ENCODE peak calls at places on chromosomes 4 and X, in six cellular contexts. H is lung; X is CD8-positive, alpha-beta T cell; V is AG04450; E is lower lobe of right lung; Q is tibial artery. P is an unnamed sample.

GRCh38 chr4:87120411-87121162 is 99.8 kb downstream of the KLHL8 start:
- DNase-seq in H (peak; percentile 77), X (no peak), V (peak; percentile 67), E (no peak), Q (peak; percentile 68), P (no peak)

GRCh38 chr4:100983426-100983825 is 363.9 kb downstream of the PPP3CA start:
- DNase-seq in H (no peak), X (no peak), V (no peak), E (no peak), Q (no peak), P (no peak)

GRCh38 chr4:55258152-55258863 is 87.7 kb upstream of the SRD5A3 start:
- DNase-seq in H (no peak), X (no peak), V (no peak), E (no peak), Q (no peak), P (no peak)

GRCh38 chr4:87819281-87819919 is 13.4 kb upstream of the MEPE start:
- DNase-seq in H (no peak), X (no peak), V (peak; percentile 52), E (no peak), Q (no peak), P (no peak)

GRCh38 chr4:104896623-104897296 is 249.9 kb upstream of the TET2 start:
- DNase-seq in H (no peak), X (no peak), V (no peak), E (no peak), Q (no peak), P (no peak)

GRCh38 chrX:46840946-46841740 is 4.3 kb downstream of the RP2 start:
- DNase-seq in H (no peak), X (no peak), V (no peak), E (no peak), Q (no peak), P (no peak)

GRCh38 chrX:40663078-40663740 is 15.8 kb upstream of the CXorf38 start:
- DNase-seq in H (no peak), X (peak; percentile 11), V (no peak), E (no peak), Q (no peak), P (no peak)

GRCh38 chr4:10050171-10051120 is 29.1 kb upstream of the SLC2A9 start:
- DNase-seq in H (no peak), X (no peak), V (no peak), E (no peak), Q (no peak), P (no peak)

GRCh38 chr4:157246959-157247358 is 26.4 kb downstream of the GRIA2 start:
- DNase-seq in H (no peak), X (no peak), V (no peak), E (no peak), Q (peak; percentile 50), P (no peak)

DNA sequence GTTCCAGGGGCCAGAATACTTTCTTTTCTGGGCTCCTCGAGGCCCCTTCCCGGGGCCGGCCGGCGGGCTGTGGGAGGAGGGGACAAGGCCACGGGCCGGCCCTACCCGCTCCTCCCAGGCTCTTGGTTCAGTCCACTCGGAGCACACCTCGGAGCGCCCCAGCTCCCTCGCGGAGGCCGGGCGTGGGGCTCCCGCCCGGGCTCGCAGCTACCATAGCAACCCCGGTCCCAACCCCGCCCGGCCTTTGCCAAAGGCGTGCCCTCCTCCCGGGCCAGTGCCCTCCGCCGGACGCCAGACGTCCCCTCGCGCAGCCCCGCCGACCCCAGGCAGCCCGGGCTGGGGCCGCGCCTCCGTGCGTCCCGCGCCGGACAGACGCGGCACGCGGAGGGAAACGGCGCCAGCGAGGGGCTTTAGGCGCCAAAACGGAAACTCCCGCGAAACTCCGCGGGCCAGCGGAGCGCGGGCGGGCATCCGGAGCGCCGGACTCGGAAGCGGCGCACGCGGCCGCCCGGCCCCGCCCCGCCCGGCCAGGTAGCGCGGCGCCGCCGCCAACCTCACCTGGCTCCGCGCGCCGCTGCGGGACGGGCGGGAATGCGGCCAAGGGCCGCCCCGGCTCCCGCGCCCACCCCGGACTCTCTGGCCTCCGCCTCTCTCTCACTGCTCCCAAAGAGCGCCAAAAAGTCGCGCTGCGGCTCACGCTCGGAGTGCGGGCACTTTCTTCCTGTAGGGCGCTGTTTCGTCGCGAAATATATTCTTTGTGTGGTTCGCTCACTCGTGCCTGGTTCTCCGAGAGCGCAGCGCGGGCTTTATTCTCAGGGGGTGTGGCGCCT is 633 bp upstream of the MBNL3 start:
- DNase-seq in H (peak; percentile 75), X (peak; percentile 52), V (no peak), E (peak; percentile 86), Q (peak; percentile 45), P (peak; percentile 92)
- H3K27ac ChIP-seq in H (peak overlapping the region; percentile 76), X (peak overlapping the region; percentile 66), V (no peak overlapping the region), E (peak overlapping the region; percentile 89), Q (peak overlapping the region; percentile 69), P (peak overlapping the region; percentile 57)

GRCh38 chrX:68693481-68694410 is 46.3 kb downstream of the STARD8 start:
- DNase-seq in H (peak; percentile 70), X (no peak), V (no peak), E (peak; percentile 85), Q (peak; percentile 76), P (peak; percentile 87)
- H3K27ac ChIP-seq in H (peak overlapping the region; percentile 80), X (no peak overlapping the region), V (peak overlapping the region; percentile 21), E (peak overlapping the region; percentile 83), Q (peak overlapping the region; percentile 33), P (peak overlapping the region; percentile 54)

DNA sequence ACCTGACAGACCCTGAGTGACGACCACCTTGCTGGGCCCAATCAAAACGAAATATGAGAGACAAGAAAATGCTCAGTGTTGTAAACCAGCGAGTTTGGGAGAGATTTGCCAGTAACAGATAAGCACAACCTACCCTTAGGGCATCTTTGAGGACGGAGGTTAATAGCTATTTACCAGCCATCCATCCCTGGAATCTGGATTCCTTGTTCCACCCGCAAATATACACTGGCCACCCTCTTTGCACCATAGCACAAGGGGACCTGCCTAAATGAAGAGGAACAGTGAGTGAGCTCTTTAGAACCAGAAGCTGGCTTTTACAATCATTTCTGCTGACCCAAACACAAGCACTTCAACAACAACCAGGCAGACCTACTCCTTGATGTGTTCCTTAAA is 725 bp downstream of the MPP1 start:
- DNase-seq in H (no peak), X (no peak), V (no peak), E (no peak), Q (no peak), P (no peak)
- H3K27ac ChIP-seq in H (peak overlapping the region; percentile 75), X (no peak overlapping the region), V (no peak overlapping the region), E (peak overlapping the region; percentile 72), Q (peak overlapping the region; percentile 70), P (peak overlapping the region; percentile 85)

GRCh38 chr4:153556441-153556815 is 90.3 kb downstream of the TMEM131L start:
- DNase-seq in H (no peak), X (no peak), V (no peak), E (no peak), Q (no peak), P (no peak)

GRCh38 chr4:153549401-153549800 is 83.2 kb downstream of the TMEM131L start:
- DNase-seq in H (no peak), X (no peak), V (no peak), E (no peak), Q (no peak), P (no peak)

GRCh38 chr4:153553155-153553819 is 87.1 kb downstream of the TMEM131L start:
- DNase-seq in H (no peak), X (no peak), V (no peak), E (no peak), Q (no peak), P (no peak)

GRCh38 chr4:153555730-153556440 is 89.7 kb downstream of the TMEM131L start:
- DNase-seq in H (peak; percentile 42), X (no peak), V (peak; percentile 72), E (no peak), Q (peak; percentile 81), P (no peak)

DNA sequence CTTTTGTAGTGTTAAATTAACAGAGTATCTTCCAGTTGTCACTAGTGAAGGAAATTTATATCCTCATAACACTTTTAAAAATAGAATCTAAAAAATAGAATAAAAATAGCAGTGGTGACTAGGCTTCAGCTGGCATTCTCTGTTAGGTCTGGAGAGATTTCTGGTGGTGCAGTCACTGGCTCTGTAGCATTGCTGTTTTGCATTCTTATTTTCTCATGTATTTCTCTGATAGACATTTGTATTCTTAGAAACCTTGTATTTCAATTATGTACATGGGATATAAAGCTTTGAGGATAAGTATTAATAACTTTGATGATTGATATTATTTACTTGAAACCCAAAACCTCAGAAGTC is 87.6 kb downstream of the TMEM131L start:
- DNase-seq in H (no peak), X (no peak), V (no peak), E (no peak), Q (no peak), P (no peak)
- H3K27ac ChIP-seq in H (peak overlapping the region; percentile 94), X (no peak overlapping the region), V (no peak overlapping the region), E (no peak overlapping the region), Q (peak overlapping the region; percentile 78), P (no peak overlapping the region)

GRCh38 chrX:123771449-123772064 is 38.7 kb upstream of the THOC2 start:
- DNase-seq in H (no peak), X (no peak), V (no peak), E (no peak), Q (no peak), P (no peak)
- H3K27ac ChIP-seq in H (no peak overlapping the region), X (no peak overlapping the region), V (no peak overlapping the region), E (no peak overlapping the region), Q (no peak overlapping the region), P (no peak overlapping the region)

GRCh38 chrX:37854748-37855147 is 7.4 kb upstream of the DYNLT3 start:
- DNase-seq in H (no peak), X (no peak), V (no peak), E (no peak), Q (no peak), P (no peak)
- H3K27ac ChIP-seq in H (no peak overlapping the region), X (no peak overlapping the region), V (no peak overlapping the region), E (no peak overlapping the region), Q (no peak overlapping the region), P (no peak overlapping the region)

P was measured in spleen.